ENCODE peak calls at places on chromosomes 11 and 22, in eight cellular contexts. A is activated CD4-positive, alpha-beta T cell treated with anti-CD3 and anti-CD28 coated beads for 36 hours; Y is kidney tubule cell; D is hippocampal formation; C is HTR-8/SVneo; P is AG09309; Z is caudate nucleus; E is activated T-helper 1 cell treated with Interleukin-2 at 50 U/mL for 16 hours. Q is an unnamed sample.

GRCh38 chr11:122107566-122107965 is 8.4 kb downstream of the BLID start:
- DNase-seq in A (no peak), Z (no peak), C (no peak), Y (no peak), P (no peak), D (no peak), E (no peak), Q (no peak)

GRCh38 chr11:1570001-1570453 is 2.0 kb downstream of the DUSP8 start:
- DNase-seq in Y (no peak), P (no peak), D (no peak), E (no peak), A (no peak), C (no peak), Z (no peak), Q (no peak)

GRCh38 chr11:110349109-110349996 is 52.9 kb upstream of the RDX start:
- DNase-seq in D (peak; percentile 9), C (no peak), A (peak; percentile 90), P (no peak), Y (peak; percentile 80), Z (no peak), E (no peak), Q (no peak)

GRCh38 chr11:60165946-60166345 is 16.9 kb downstream of the MS4A6A start:
- DNase-seq in D (no peak), A (no peak), Y (no peak), E (no peak), C (no peak), P (no peak), Z (no peak), Q (no peak)

GRCh38 chr11:6926208-6927029 is at the start of gene ZNF215:
- DNase-seq in C (no peak), E (no peak), D (no peak), A (peak; percentile 81), Y (peak; percentile 88), Z (peak; percentile 23), P (peak; percentile 40), Q (peak; percentile 54)

GRCh38 chr22:35369996-35370395 is 10.9 kb upstream of the HMOX1 start:
- DNase-seq in Y (no peak), E (no peak), A (no peak), C (no peak), D (no peak), Z (no peak), P (no peak), Q (no peak)

GRCh38 chr22:19643448-19644313 is 70.6 kb upstream of the SEPTIN5 start:
- DNase-seq in C (no peak), E (no peak), Z (no peak), D (no peak), P (no peak), Y (no peak), A (no peak), Q (no peak)

GRCh38 chr11:70085815-70086769 is 8.0 kb downstream of the ANO1 start:
- DNase-seq in A (no peak), D (no peak), Y (no peak), P (no peak), Z (no peak), C (no peak), E (no peak), Q (no peak)

GRCh38 chr11:122159173-122159701 is 43.2 kb upstream of the BLID start:
- DNase-seq in D (peak; percentile 47), Y (no peak), C (no peak), E (no peak), A (no peak), Z (peak; percentile 51), P (no peak), Q (no peak)

GRCh38 chr11:83571301-83571700 is 285.1 kb upstream of the CCDC90B start:
- DNase-seq in P (peak; percentile 68), Z (no peak), C (no peak), E (no peak), A (no peak), Y (no peak), D (no peak), Q (no peak)

GRCh38 chr22:48860557-48860956 is 967.1 kb downstream of the BRD1 start:
- DNase-seq in D (no peak), E (no peak), C (no peak), A (no peak), Y (no peak), P (no peak), Z (no peak), Q (no peak)

GRCh38 chr11:65448418-65449196 is 26.0 kb downstream of the NEAT1 start:
- DNase-seq in D (no peak), Y (peak; percentile 57), E (no peak), Z (no peak), A (peak; percentile 42), C (no peak), P (no peak), Q (no peak)

GRCh38 chr11:68313574-68314202 is 1.3 kb downstream of the LRP5 start:
- DNase-seq in Z (no peak), A (peak; percentile 30), Y (no peak), C (no peak), P (no peak), D (no peak), E (no peak), Q (no peak)

GRCh38 chr22:30325724-30326703 is 727 bp downstream of the TBC1D10A start:
- DNase-seq in D (no peak), E (no peak), A (no peak), Y (peak; percentile 52), Z (no peak), C (no peak), P (no peak), Q (no peak)

GRCh38 chr11:33719587-33719986 is 16.6 kb downstream of the CD59 start:
- DNase-seq in Z (no peak), A (no peak), P (no peak), C (no peak), Y (peak; percentile 37), E (no peak), D (no peak), Q (no peak)

GRCh38 chr11:116427903-116428637 is 344.7 kb downstream of the BUD13 start:
- DNase-seq in Y (no peak), P (no peak), C (no peak), E (no peak), Z (no peak), D (no peak), A (no peak), Q (no peak)

GRCh38 chr11:65470433-65470832 is 28.4 kb upstream of the MALAT1 start:
- DNase-seq in Z (no peak), C (no peak), A (no peak), P (no peak), E (no peak), Y (no peak), D (no peak), Q (no peak)

GRCh38 chr22:33923660-33924246 is 3.5 kb upstream of the LARGE1 start:
- DNase-seq in Z (no peak), Y (peak; percentile 80), P (no peak), C (peak; percentile 3), E (no peak), D (peak; percentile 31), A (peak; percentile 54), Q (peak; percentile 49)

GRCh38 chr11:104623518-104623917 is 274.7 kb downstream of the CASP12 start:
- DNase-seq in D (no peak), C (peak; percentile 44), A (no peak), P (no peak), Y (peak; percentile 78), E (no peak), Z (no peak), Q (no peak)

GRCh38 chr22:24696551-24697001 is 77.9 kb downstream of the PIWIL3 start:
- DNase-seq in A (no peak), D (no peak), C (no peak), Y (no peak), P (no peak), E (no peak), Z (no peak), Q (no peak)

GRCh38 chr11:66373261-66373660 is 1.7 kb upstream of the SLC29A2 start:
- DNase-seq in P (no peak), A (no peak), Y (no peak), D (no peak), Z (no peak), E (no peak), C (no peak), Q (no peak)

GRCh38 chr11:114348200-114349191 is 51.8 kb downstream of the C11orf71 start:
- DNase-seq in D (no peak), Z (no peak), E (no peak), Y (peak; percentile 72), A (peak; percentile 38), P (peak; percentile 51), C (no peak), Q (peak; percentile 46)

GRCh38 chr11:121426476-121427454 is 25.3 kb upstream of the SORL1 start:
- DNase-seq in Y (no peak), A (peak; percentile 74), Z (no peak), D (no peak), E (peak; percentile 35), P (no peak), C (no peak), Q (no peak)

GRCh38 chr11:8168485-8169257 is at the start of gene RIC3:
- DNase-seq in C (no peak), P (no peak), Y (peak; percentile 47), A (peak; percentile 75), Z (peak; percentile 57), E (peak; percentile 31), D (peak; percentile 42), Q (no peak)

GRCh38 chr11:77669848-77670511 is 32.4 kb upstream of the CLNS1A start:
- DNase-seq in D (no peak), E (no peak), Z (no peak), Y (no peak), A (no peak), P (no peak), C (no peak), Q (no peak)

GRCh38 chr11:91104237-91104636 is 881.4 kb upstream of the CHORDC1 start:
- DNase-seq in A (no peak), Z (no peak), E (no peak), C (peak; percentile 56), Y (peak; percentile 46), D (no peak), P (no peak), Q (no peak)

GRCh38 chr22:27420817-27421361 is 380.7 kb downstream of the MN1 start:
- DNase-seq in A (no peak), E (no peak), P (peak; percentile 67), Y (peak; percentile 49), C (peak; percentile 32), Z (no peak), D (no peak), Q (no peak)

GRCh38 chr11:34745209-34745608 is 124.3 kb downstream of the EHF start:
- DNase-seq in E (no peak), A (no peak), Y (no peak), D (no peak), C (no peak), Z (no peak), P (no peak), Q (no peak)

GRCh38 chr11:3907590-3907989 is 52.1 kb downstream of the STIM1 start:
- DNase-seq in E (no peak), D (no peak), Z (no peak), A (peak; percentile 33), P (no peak), Y (no peak), C (no peak), Q (no peak)

Q was measured in T-helper 2 cell.